ENCODE peak calls at places on chromosomes 3 and 15, in four cellular contexts. T is HepG2, R is GM12878, X is K562. G is an unnamed sample.

GRCh38 chr15:36643551-36643950 is 64.1 kb downstream of the CDIN1 start:
- DNase-seq in X (no peak), R (no peak), T (no peak), G (peak)

GRCh38 chr15:101425787-101426365 is 63.6 kb downstream of the PCSK6 start:
- DNase-seq in R (no peak), T (no peak), X (no peak), G (peak)

GRCh38 chr3:13325092-13325491 is 95.0 kb downstream of the NUP210 start:
- DNase-seq in T (no peak), R (no peak), X (no peak), G (no peak)

GRCh38 chr15:80191198-80191597 is 38.4 kb downstream of the FAH start:
- DNase-seq in R (no peak), X (no peak), T (no peak), G (no peak)

GRCh38 chr3:155367510-155367909 is 74.0 kb upstream of the STRIT1 start:
- DNase-seq in T (no peak), R (no peak), X (no peak), G (no peak)

GRCh38 chr15:71469393-71469792 is 341.0 kb upstream of the NR2E3 start:
- DNase-seq in T (no peak), R (no peak), X (peak), G (peak)

GRCh38 chr15:81611679-81612078 is 237.7 kb upstream of the TMC3 start:
- DNase-seq in T (no peak), R (no peak), X (no peak), G (no peak)

GRCh38 chr3:14345496-14346150 is 56.8 kb upstream of the SLC6A6 start:
- DNase-seq in X (no peak), T (no peak), R (no peak), G (no peak)

GRCh38 chr15:51283026-51283425 is 55.4 kb downstream of the CYP19A1 start:
- DNase-seq in R (peak), X (no peak), T (no peak), G (no peak)

GRCh38 chr3:38019658-38020341 is 9.6 kb downstream of the PLCD1 start:
- DNase-seq in X (peak), R (no peak), T (no peak), G (no peak)

GRCh38 chr3:183129243-183129642 is 29.9 kb upstream of the MCCC1 start:
- DNase-seq in T (no peak), X (no peak), R (no peak), G (peak)

GRCh38 chr3:113255100-113255853 is 43.9 kb downstream of the BOC start:
- DNase-seq in R (no peak), X (peak), T (no peak), G (peak)

GRCh38 chr15:20352241-20353200 is 189.1 kb downstream of the GOLGA6L6 start:
- DNase-seq in X (no peak), T (no peak), R (no peak), G (no peak)

GRCh38 chr15:78956937-78957336 is 12.1 kb upstream of the CTSH start:
- DNase-seq in R (no peak), X (no peak), T (no peak), G (no peak)

GRCh38 chr15:47331796-47332480 is 385.4 kb upstream of the SEMA6D start:
- DNase-seq in X (no peak), T (no peak), R (no peak), G (no peak)

GRCh38 chr3:186640929-186641328 is 730 bp downstream of the FETUB start:
- DNase-seq in T (no peak), R (no peak), X (no peak), G (no peak)

GRCh38 chr3:172094621-172095557 is 55.5 kb downstream of the FNDC3B start:
- DNase-seq in X (no peak), T (no peak), R (peak), G (peak)

GRCh38 chr15:68316061-68316804 is 38.7 kb downstream of the FEM1B start:
- DNase-seq in R (no peak), X (peak), T (no peak), G (peak)

GRCh38 chr3:123694377-123695147 is 109.7 kb upstream of the HACD2 start:
- DNase-seq in R (no peak), X (no peak), T (no peak), G (peak)

GRCh38 chr15:85397926-85398325 is 17.5 kb downstream of the AKAP13 start:
- DNase-seq in R (no peak), X (no peak), T (no peak), G (no peak)

GRCh38 chr3:108243243-108243642 is 21.0 kb upstream of the IFT57 start:
- DNase-seq in X (no peak), T (no peak), R (no peak), G (no peak)

GRCh38 chr3:185630182-185630622 is 44.1 kb downstream of the SENP2 start:
- DNase-seq in T (no peak), X (no peak), R (no peak), G (no peak)

GRCh38 chr3:56879453-56880224 is 77.9 kb upstream of the ARHGEF3 start:
- DNase-seq in T (no peak), R (no peak), X (no peak), G (no peak)

GRCh38 chr3:152915695-152916094 is 80.8 kb downstream of the P2RY1 start:
- DNase-seq in X (peak), T (no peak), R (no peak), G (no peak)

GRCh38 chr3:133448478-133449122 is 48.7 kb downstream of the BFSP2 start:
- DNase-seq in R (peak), X (no peak), T (no peak), G (no peak)

GRCh38 chr3:37625051-37625450 is 236.6 kb upstream of the CTDSPL start:
- DNase-seq in X (no peak), R (no peak), T (no peak), G (no peak)

GRCh38 chr3:33582234-33582633 is 135.8 kb downstream of the CLASP2 start:
- DNase-seq in R (no peak), X (no peak), T (no peak), G (peak)

GRCh38 chr15:30903497-30904187 is at the start of gene FAN1:
- DNase-seq in T (peak), R (peak), X (peak), G (peak)

GRCh38 chr3:115040673-115041286 is 106.3 kb downstream of the ZBTB20 start:
- DNase-seq in X (peak), R (peak), T (peak), G (peak)

GRCh38 chr3:27824312-27825200 is 102.4 kb upstream of the EOMES start:
- DNase-seq in T (no peak), X (no peak), R (no peak), G (no peak)

GRCh38 chr3:24773798-24774197 is 279.1 kb upstream of the THRB start:
- DNase-seq in R (no peak), T (peak), X (peak), G (peak)

GRCh38 chr3:107740992-107741896 is 218.5 kb downstream of the BBX start:
- DNase-seq in X (no peak), R (no peak), T (peak), G (peak)

GRCh38 chr3:120102232-120102631 is 8.0 kb upstream of the GSK3B start:
- DNase-seq in T (no peak), R (no peak), X (no peak), G (no peak)

GRCh38 chr15:87154771-87155170 is 1075.1 kb downstream of the AGBL1 start:
- DNase-seq in T (no peak), X (no peak), R (no peak), G (no peak)

DNA sequence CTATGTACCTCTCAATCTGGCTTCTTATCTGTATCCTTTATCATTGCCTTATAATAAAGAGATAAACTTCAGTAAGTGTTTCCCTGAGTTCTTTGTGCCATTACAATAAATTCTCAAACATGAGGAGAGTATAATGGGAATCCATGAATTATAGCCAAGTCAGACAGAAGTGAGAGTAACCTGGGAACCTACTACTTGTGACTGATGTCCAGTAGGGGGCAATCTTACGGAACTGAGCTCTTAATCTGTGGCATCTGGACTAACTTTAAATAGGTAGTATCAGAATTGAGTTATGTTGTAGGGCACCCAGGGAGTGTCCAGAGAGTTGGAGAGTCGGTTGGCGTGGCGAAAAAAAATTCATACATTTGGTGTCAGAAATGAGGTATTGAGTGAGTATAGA is 542.6 kb downstream of the ZBBX start:
- DNase-seq in R (no peak), T (peak), X (no peak), G (peak)
- TF ChIP-seq JUNB in R (no peak), T (no peak), X (no peak), G (no peak)

DNA sequence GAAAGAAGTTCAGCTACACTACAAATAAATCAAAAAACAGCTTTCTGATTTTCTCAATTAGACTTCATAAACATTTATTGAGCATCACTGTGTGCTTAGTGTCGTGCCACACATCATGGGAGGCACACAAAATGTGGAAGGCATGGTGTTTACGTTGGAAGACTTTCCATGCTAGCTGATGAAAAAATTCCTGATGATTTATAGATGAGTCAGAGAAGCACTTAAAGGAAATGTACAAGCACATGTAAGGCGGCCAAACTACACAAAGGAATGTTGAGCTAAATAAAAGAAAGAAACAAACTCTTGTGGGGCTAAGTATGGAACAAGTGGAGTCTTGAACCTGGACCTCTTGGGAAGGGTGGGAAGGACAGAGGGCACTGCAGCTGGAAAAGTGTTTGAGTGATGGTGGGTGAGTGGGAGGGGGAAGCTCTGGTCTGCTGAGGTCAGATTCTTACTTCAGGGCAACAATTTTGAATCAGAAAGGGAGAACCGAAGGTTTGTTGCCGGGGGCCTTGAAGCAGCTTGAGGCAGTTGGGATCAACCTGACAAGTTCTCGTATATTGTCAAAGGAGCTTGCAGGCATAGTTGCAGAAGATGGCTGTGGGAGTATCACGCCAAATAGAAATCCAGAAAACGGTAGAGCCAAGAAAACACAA is 66.9 kb downstream of the FOXB1 start:
- DNase-seq in R (no peak), X (no peak), T (no peak), G (no peak)
- TF ChIP-seq POLR2AphosphoS5 in R (no peak), X (no peak), T (no peak), G (no peak)

GRCh38 chr15:52680041-52680391 is 828 bp upstream of the ATOSA start:
- DNase-seq in T (no peak), X (no peak), R (no peak), G (no peak)
- H2AFZ ChIP-seq in T (no peak), X (peak), R (peak), G (peak)

DNA sequence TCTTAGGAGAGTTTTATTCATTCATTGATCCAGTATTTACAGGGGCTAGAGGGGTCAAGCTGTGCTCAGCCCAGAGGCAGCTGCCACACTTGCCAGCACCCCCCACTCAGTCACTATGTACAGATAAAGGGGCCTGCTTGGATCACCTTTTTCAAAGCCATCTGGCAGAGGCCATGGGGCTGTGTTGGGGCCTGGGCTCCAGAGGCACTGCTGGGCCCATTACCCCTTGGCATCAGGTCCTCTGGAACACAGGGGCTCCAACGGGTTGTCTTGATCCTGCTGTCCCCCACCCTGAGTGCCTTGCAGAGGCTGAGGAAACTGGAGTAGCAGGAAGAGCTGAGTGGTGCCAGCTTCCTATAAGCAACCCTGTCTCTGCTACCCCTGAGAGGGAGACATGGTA is 43.9 kb downstream of the SEMA3G start:
- DNase-seq in R (no peak), T (no peak), X (no peak), G (no peak)
- TF ChIP-seq JUNB in R (no peak), T (no peak), X (no peak), G (no peak)

GRCh38 chr3:126487151-126487771 is 11.6 kb upstream of the ZXDC start:
- DNase-seq in X (peak), T (peak), R (no peak), G (peak)
- TF ChIP-seq POLR2AphosphoS5 in X (no peak), T (no peak), R (no peak), G (no peak)